ENCODE peak calls at places on chromosome 9, in nine cellular contexts. Q is SK-N-SH, Y is A549, I is GM23338, J is K562, C is HCT116, S is HepG2, A is HL-60, G is GM12878. V is an unnamed sample.

GRCh38 chr9:134738869-134739659 is 97.5 kb downstream of the COL5A1 start:
- DNase-seq in Q (peak), Y (peak), I (peak), J (peak), C (peak), S (peak), A (no peak), G (no peak), V (no peak)

GRCh38 chr9:20538092-20538491 is 84.2 kb downstream of the MLLT3 start:
- DNase-seq in Q (no peak), Y (no peak), I (no peak), J (no peak), C (no peak), S (no peak), A (no peak), G (no peak), V (no peak)

GRCh38 chr9:116190997-116191396 is 37.4 kb downstream of the PAPPA start:
- DNase-seq in Q (no peak), Y (peak), I (no peak), J (no peak), C (no peak), S (no peak), A (no peak), G (no peak), V (no peak)

GRCh38 chr9:33800886-33801285 is 5.5 kb downstream of the PRSS3 start:
- DNase-seq in Q (no peak), Y (no peak), I (no peak), J (no peak), C (no peak), S (no peak), A (no peak), G (no peak), V (no peak)

GRCh38 chr9:94772654-94773303 is 46.3 kb downstream of the AOPEP start:
- DNase-seq in Q (peak), Y (no peak), I (no peak), J (no peak), C (no peak), S (no peak), A (no peak), G (no peak), V (no peak)

GRCh38 chr9:135324329-135324728 is 155.3 kb upstream of the PPP1R26 start:
- DNase-seq in Q (no peak), Y (no peak), I (no peak), J (no peak), C (no peak), S (no peak), A (no peak), G (no peak), V (no peak)

GRCh38 chr9:8140557-8140956 is 341.0 kb upstream of the DMAC1 start:
- DNase-seq in Q (no peak), Y (no peak), I (no peak), J (no peak), C (no peak), S (no peak), A (no peak), G (no peak), V (no peak)

GRCh38 chr9:125380406-125380805 is 118.8 kb downstream of the GAPVD1 start:
- DNase-seq in Q (no peak), Y (no peak), I (no peak), J (no peak), C (no peak), S (no peak), A (no peak), G (no peak), V (no peak)

GRCh38 chr9:77927265-77927664 is 104.3 kb downstream of the GNAQ start:
- DNase-seq in Q (no peak), Y (no peak), I (no peak), J (no peak), C (no peak), S (no peak), A (no peak), G (no peak), V (no peak)

GRCh38 chr9:95343725-95344287 is 26.3 kb upstream of the FANCC start:
- DNase-seq in Q (no peak), Y (no peak), I (no peak), J (no peak), C (no peak), S (no peak), A (no peak), G (no peak), V (no peak)

GRCh38 chr9:98369471-98369870 is 114.0 kb upstream of the TBC1D2 start:
- DNase-seq in Q (no peak), Y (no peak), I (no peak), J (no peak), C (no peak), S (no peak), A (no peak), G (no peak), V (no peak)

GRCh38 chr9:116377179-116377790 is 223.7 kb downstream of the PAPPA start:
- DNase-seq in Q (no peak), Y (peak), I (no peak), J (no peak), C (peak), S (no peak), A (no peak), G (no peak), V (peak)

GRCh38 chr9:81032030-81032572 is 657.2 kb downstream of the TLE1 start:
- DNase-seq in Q (no peak), Y (peak), I (no peak), J (no peak), C (no peak), S (peak), A (no peak), G (no peak), V (no peak)

GRCh38 chr9:129640871-129641750 is 840 bp downstream of the ASB6 start:
- DNase-seq in Q (no peak), Y (no peak), I (no peak), J (no peak), C (no peak), S (no peak), A (no peak), G (no peak), V (no peak)

GRCh38 chr9:98091735-98092632 is 27.0 kb downstream of the TRIM14 start:
- DNase-seq in Q (no peak), Y (no peak), I (peak), J (no peak), C (no peak), S (no peak), A (no peak), G (no peak), V (no peak)

GRCh38 chr9:126564128-126564527 is 49.6 kb upstream of the LMX1B start:
- DNase-seq in Q (peak), Y (no peak), I (no peak), J (no peak), C (no peak), S (no peak), A (no peak), G (no peak), V (no peak)

GRCh38 chr9:89538874-89539273 is 41.0 kb upstream of the SEMA4D start:
- DNase-seq in Q (no peak), Y (no peak), I (no peak), J (no peak), C (no peak), S (no peak), A (no peak), G (no peak), V (no peak)

GRCh38 chr9:137479315-137479861 is 20.3 kb upstream of the NSMF start:
- DNase-seq in Q (peak), Y (no peak), I (no peak), J (no peak), C (no peak), S (no peak), A (no peak), G (no peak), V (no peak)

GRCh38 chr9:76585487-76586459 is 126.8 kb downstream of the GCNT1 start:
- DNase-seq in Q (no peak), Y (no peak), I (no peak), J (no peak), C (no peak), S (no peak), A (no peak), G (no peak), V (no peak)

GRCh38 chr9:32004431-32005076 is 379.9 kb upstream of the ACO1 start:
- DNase-seq in Q (no peak), Y (no peak), I (no peak), J (no peak), C (no peak), S (peak), A (no peak), G (no peak), V (no peak)

GRCh38 chr9:134701581-134702259 is 60.1 kb downstream of the COL5A1 start:
- DNase-seq in Q (no peak), Y (no peak), I (no peak), J (no peak), C (no peak), S (no peak), A (no peak), G (no peak), V (no peak)

GRCh38 chr9:20512106-20512505 is 110.2 kb downstream of the MLLT3 start:
- DNase-seq in Q (no peak), Y (peak), I (no peak), J (no peak), C (no peak), S (no peak), A (no peak), G (no peak), V (no peak)

GRCh38 chr9:132197856-132198550 is 36.1 kb downstream of the NTNG2 start:
- DNase-seq in Q (no peak), Y (no peak), I (no peak), J (no peak), C (no peak), S (no peak), A (no peak), G (no peak), V (no peak)

GRCh38 chr9:94821098-94821930 is 94.8 kb downstream of the AOPEP start:
- DNase-seq in Q (no peak), Y (no peak), I (no peak), J (no peak), C (no peak), S (no peak), A (no peak), G (peak), V (no peak)

DNA sequence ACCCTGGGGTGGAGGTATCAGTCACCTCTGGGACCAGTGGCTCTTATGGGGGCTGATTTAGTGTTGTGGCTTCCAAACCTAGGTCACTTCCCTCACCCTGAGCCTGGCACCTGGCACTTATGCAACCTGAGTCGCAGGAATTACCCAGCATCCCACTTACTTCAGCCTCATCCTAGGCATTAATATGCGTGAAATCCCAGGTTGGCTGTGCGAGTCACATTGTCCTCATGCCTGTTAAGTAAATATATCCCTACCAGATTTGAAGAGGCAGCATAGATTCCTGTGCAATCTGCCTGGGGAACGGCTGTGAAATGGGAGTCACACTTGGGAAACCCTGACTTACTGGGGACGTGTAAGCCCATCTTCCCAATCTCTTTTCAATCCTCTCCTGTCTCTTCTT is 42.7 kb upstream of the AKNA start:
- DNase-seq in Q (no peak), Y (no peak), I (no peak), J (no peak), C (no peak), S (no peak), A (no peak), G (no peak), V (no peak)
- TF ChIP-seq REST in Q (no peak), Y (no peak), I (no peak), J (no peak), C (no peak), S (no peak), A (no peak), G (no peak), V (no peak)

DNA sequence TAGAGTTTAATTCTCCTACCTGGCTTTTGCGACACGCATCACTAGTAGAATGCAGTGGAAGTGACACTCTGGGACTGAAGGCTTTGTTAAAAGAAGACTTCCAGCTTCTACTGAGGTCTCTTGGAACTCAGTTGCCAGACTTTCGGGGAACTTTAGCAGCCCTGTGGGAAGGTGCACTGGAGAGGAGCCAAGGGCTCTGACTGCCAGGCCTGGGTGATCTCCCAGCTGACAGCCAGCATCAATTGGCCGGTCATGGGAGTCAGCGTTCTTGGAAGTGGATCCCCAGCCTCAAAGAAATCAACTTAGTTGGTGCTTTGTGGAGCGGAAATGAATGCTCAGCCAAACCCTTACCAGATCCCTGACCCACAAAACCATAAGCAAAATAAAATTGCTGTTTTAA is 87.1 kb downstream of the OSTF1 start:
- DNase-seq in Q (no peak), Y (no peak), I (no peak), J (no peak), C (no peak), S (no peak), A (no peak), G (no peak), V (no peak)
- TF ChIP-seq REST in Q (no peak), Y (no peak), I (no peak), J (no peak), C (no peak), S (no peak), A (no peak), G (no peak), V (no peak)

DNA sequence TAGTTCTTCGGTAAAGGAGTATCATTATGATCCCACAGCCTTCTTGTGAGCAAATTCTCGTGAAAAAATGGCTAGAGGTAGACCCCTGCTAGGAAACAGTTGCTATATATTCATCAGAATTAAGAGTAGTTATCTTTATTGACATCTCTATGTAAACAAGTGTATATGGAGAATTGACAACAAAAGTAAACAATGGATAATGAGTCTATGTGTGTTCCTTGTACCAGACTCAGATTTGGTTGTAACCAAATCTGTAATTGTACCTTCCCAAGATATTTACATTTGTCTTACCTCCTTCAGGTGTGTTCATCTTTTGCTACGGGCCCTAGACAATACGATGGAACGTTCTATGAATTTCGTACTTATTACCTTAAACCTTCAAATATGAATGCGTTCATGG is 2.1 kb downstream of the NIPSNAP3B start:
- DNase-seq in Q (no peak), Y (no peak), I (no peak), J (no peak), C (no peak), S (no peak), A (no peak), G (no peak), V (no peak)
- TF ChIP-seq REST in Q (no peak), Y (no peak), I (no peak), J (no peak), C (no peak), S (no peak), A (no peak), G (no peak), V (no peak)

GRCh38 chr9:68739631-68740174 is 34.7 kb downstream of the PIP5K1B start:
- DNase-seq in Q (no peak), Y (no peak), I (no peak), J (no peak), C (no peak), S (peak), A (no peak), G (no peak), V (no peak)

GRCh38 chr9:68741234-68741633 is 36.2 kb downstream of the PIP5K1B start:
- DNase-seq in Q (no peak), Y (no peak), I (no peak), J (no peak), C (no peak), S (no peak), A (no peak), G (no peak), V (no peak)

GRCh38 chr9:68740561-68740960 is 35.5 kb downstream of the PIP5K1B start:
- DNase-seq in Q (no peak), Y (no peak), I (no peak), J (no peak), C (no peak), S (peak), A (no peak), G (no peak), V (peak)

GRCh38 chr9:68738346-68738745 is 33.3 kb downstream of the PIP5K1B start:
- DNase-seq in Q (no peak), Y (no peak), I (no peak), J (no peak), C (no peak), S (no peak), A (no peak), G (no peak), V (no peak)

DNA sequence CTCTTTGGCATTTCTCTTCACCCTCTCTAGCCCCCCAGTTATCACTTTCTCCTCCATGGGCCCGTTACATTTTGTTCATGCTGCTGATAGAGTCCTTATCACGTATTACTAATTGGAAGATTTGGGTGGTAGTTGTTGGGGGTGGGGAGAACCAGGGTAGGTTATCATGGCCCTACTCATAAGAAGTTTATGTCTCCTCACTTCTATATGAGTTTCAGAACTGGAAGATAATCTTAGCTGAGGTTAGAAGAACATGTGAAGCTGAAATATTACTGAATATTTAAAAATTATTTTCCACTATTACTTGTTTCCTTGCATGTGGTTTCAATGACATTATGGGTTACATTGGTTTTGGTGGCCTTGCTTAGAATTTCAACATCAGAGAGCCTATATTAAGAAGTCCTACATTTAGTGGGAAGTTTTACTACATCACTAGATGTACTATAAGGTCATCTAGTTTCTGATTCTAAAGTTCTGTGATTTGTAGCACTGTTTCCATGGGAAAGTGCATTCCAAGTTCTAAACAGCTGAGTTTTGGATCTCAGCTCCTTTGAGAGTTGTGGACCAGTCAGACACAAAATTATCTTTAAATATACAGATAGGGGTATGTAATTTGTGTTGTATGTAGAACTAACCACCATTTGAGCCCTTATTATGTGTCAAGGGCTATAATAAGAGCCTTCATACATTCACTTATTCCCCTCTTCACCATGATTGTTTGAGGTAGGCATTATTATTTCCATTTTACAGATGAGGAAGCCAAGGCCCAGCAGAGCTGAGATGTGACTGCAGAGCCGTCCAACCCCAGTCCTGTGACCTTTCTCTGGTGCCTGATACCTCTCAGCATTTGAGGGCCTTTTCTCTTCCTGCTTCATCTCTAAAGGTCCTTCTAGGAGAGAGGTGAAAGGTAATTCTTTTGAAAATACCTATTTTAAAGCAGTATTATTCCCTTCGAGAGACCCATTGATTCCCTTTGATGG is 37.0 kb downstream of the PIP5K1B start:
- DNase-seq in Q (no peak), Y (no peak), I (no peak), J (no peak), C (no peak), S (no peak), A (no peak), G (no peak), V (no peak)
- TF ChIP-seq REST in Q (no peak), Y (no peak), I (no peak), J (no peak), C (no peak), S (no peak), A (no peak), G (no peak), V (no peak)

GRCh38 chr9:117703538-117703937 is 665 bp upstream of the TLR4 start:
- DNase-seq in Q (no peak), Y (no peak), I (no peak), J (no peak), C (no peak), S (no peak), A (no peak), G (no peak), V (no peak)

GRCh38 chr9:117706421-117707150 is 2.4 kb downstream of the TLR4 start:
- DNase-seq in Q (no peak), Y (no peak), I (no peak), J (no peak), C (no peak), S (no peak), A (no peak), G (no peak), V (no peak)

GRCh38 chr9:117705386-117705785 is 1.2 kb downstream of the TLR4 start:
- DNase-seq in Q (no peak), Y (no peak), I (no peak), J (no peak), C (no peak), S (no peak), A (no peak), G (no peak), V (no peak)

GRCh38 chr9:117704024-117704575 is at the start of gene TLR4:
- DNase-seq in Q (no peak), Y (no peak), I (peak), J (no peak), C (no peak), S (no peak), A (peak), G (peak), V (no peak)

GRCh38 chr9:117704597-117704996 is 394 bp downstream of the TLR4 start:
- DNase-seq in Q (no peak), Y (no peak), I (no peak), J (no peak), C (no peak), S (no peak), A (no peak), G (no peak), V (no peak)
- TF ChIP-seq REST in Q (no peak), Y (no peak), I (no peak), J (no peak), C (no peak), S (no peak), A (peak), G (no peak), V (no peak)

DNA sequence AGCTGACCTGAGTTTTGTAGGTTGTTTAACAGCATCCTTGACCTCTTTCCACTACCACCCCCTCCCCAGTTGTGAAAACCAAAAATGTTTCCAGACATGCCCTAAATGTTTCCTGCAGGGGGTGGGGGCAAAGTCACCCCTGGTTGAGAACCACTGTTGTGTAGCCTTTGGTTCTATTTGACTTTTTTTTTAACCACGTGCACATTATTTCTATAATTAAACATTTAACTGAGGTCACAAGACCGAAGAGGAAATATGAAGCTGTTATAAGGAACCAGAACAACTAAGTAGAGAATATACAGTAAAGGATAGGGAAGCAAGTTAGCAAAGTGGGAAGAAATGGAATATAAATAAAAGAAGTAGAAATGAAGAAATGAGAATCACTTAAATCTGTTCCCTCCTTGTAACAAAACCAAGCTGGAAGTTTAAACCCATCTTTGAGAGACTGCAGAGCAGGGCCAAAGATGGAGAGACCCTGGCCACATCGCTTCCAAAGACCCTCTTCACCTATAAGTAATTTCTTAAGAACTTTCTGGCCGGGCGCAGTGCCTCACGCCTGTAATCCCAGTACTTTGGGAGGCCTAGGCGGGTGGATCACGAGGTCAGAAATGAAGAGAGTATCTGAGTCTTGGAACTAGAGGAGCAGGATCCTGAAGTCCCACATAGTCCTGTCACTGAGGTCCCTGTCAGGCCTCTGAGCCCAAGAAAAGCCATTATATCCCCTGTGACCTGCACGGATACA is 14.4 kb downstream of the SIT1 start:
- DNase-seq in Q (no peak), Y (no peak), I (no peak), J (no peak), C (no peak), S (no peak), A (no peak), G (no peak), V (no peak)
- TF ChIP-seq REST in Q (no peak), Y (no peak), I (no peak), J (no peak), C (no peak), S (no peak), A (no peak), G (no peak), V (no peak)

V was measured in Panc1.